ENCODE peak calls at places on chromosomes 3 and 15, in nine cellular contexts. X is lower lobe of right lung, Q is lung, W is uterus, F is upper lobe of right lung, T is mucosa of descending colon, G is IMR-90, B is OCI-LY7, I is pancreas. J is an unnamed sample. For H3K4me1 and H3K36me3, the result is how much of the 10 kb centered on the place peaks cover.

GRCh38 chr15:52673734-52674133 is 5.5 kb downstream of the ATOSA start:
- DNase-seq in Q (no peak), X (no peak), G (no peak), I (no peak), W (no peak), B (no peak), T (no peak), F (no peak), J (no peak)

GRCh38 chr3:188220097-188220788 is 66.3 kb downstream of the LPP start:
- DNase-seq in F (no peak), X (no peak), T (no peak), W (no peak), I (no peak), G (peak), Q (no peak), B (no peak), J (no peak)

GRCh38 chr15:25451501-25451900 is 12.7 kb upstream of the UBE3A start:
- DNase-seq in W (no peak), B (no peak), I (no peak), T (no peak), G (no peak), F (no peak), Q (no peak), X (no peak), J (no peak)

GRCh38 chr15:39573844-39574243 is 7.0 kb upstream of the THBS1 start:
- DNase-seq in Q (no peak), B (no peak), F (no peak), T (no peak), I (no peak), X (no peak), W (peak), G (peak), J (peak)

GRCh38 chr15:63052128-63052826 is 9.7 kb downstream of the TPM1 start:
- DNase-seq in B (no peak), I (no peak), W (no peak), X (no peak), F (no peak), T (no peak), G (no peak), Q (no peak), J (no peak)

GRCh38 chr15:75177360-75178071 is 24.2 kb upstream of the C15orf39 start:
- DNase-seq in F (no peak), Q (no peak), I (no peak), W (no peak), X (no peak), G (no peak), T (no peak), B (no peak), J (no peak)

GRCh38 chr3:70386043-70386442 is 73.6 kb upstream of the MDFIC2 start:
- DNase-seq in T (no peak), I (no peak), X (no peak), Q (no peak), G (no peak), W (no peak), B (no peak), F (no peak), J (no peak)

GRCh38 chr3:76997733-76998132 is 42.2 kb upstream of the ROBO2 start:
- DNase-seq in X (no peak), Q (no peak), F (no peak), I (no peak), B (no peak), W (no peak), T (peak), G (peak), J (peak)

GRCh38 chr3:126212629-126213375 is 32.4 kb upstream of the ALDH1L1 start:
- DNase-seq in T (peak), G (peak), Q (no peak), F (peak), X (peak), I (peak), W (peak), B (no peak), J (peak)

GRCh38 chr3:142106536-142106935 is 42.8 kb downstream of the TFDP2 start:
- DNase-seq in I (no peak), B (peak), X (no peak), Q (no peak), F (no peak), W (no peak), G (no peak), T (no peak), J (no peak)

GRCh38 chr3:177437513-177438337 is 240.4 kb upstream of the TBL1XR1 start:
- DNase-seq in B (no peak), I (no peak), W (no peak), Q (no peak), X (no peak), F (no peak), T (no peak), G (no peak), J (no peak)

GRCh38 chr3:64187065-64187959 is 38.0 kb downstream of the PRICKLE2 start:
- DNase-seq in Q (peak), W (peak), F (no peak), X (peak), G (peak), I (peak), T (peak), B (no peak), J (peak)
- H3K4me1 ChIP-seq in Q (under half), W (under half), F (under half), X (under half), G (under half), I (under half), T (under half), B (under half), J (half or more)

GRCh38 chr3:52695798-52696649 is 9.6 kb downstream of the GLT8D1 start:
- DNase-seq in Q (no peak), G (no peak), I (no peak), T (no peak), W (no peak), X (no peak), B (no peak), F (no peak), J (no peak)
- H3K36me3 ChIP-seq in Q (half or more), G (half or more), I (under half), T (under half), W (under half), X (half or more), B (half or more), F (half or more), J (half or more)

GRCh38 chr15:70289191-70289955 is 191.7 kb upstream of the TLE3 start:
- DNase-seq in B (no peak), I (peak), Q (peak), G (no peak), W (no peak), T (no peak), F (peak), X (peak), J (peak)
- H3K4me1 ChIP-seq in B (under half), I (under half), Q (under half), G (under half), W (under half), T (under half), F (under half), X (under half), J (under half)

GRCh38 chr15:22861151-22861550 is 22.7 kb downstream of the NIPA2 start:
- DNase-seq in B (no peak), T (no peak), W (no peak), F (no peak), X (no peak), G (no peak), Q (no peak), I (no peak), J (no peak)
- H3K36me3 ChIP-seq in B (half or more), T (under half), W (under half), F (half or more), X (half or more), G (under half), Q (under half), I (under half), J (half or more)

GRCh38 chr3:183527980-183528379 is 27.5 kb downstream of the KLHL6 start:
- DNase-seq in Q (no peak), B (no peak), T (no peak), I (no peak), X (no peak), W (no peak), G (no peak), F (no peak), J (no peak)
- H3K4me1 ChIP-seq in Q (under half), B (half or more), T (under half), I (under half), X (under half), W (under half), G (under half), F (under half), J (under half)

GRCh38 chr3:121667333-121667732 is 6.6 kb upstream of the HCLS1 start:
- DNase-seq in F (no peak), W (no peak), G (no peak), X (no peak), B (no peak), T (no peak), Q (no peak), I (no peak), J (no peak)

DNA sequence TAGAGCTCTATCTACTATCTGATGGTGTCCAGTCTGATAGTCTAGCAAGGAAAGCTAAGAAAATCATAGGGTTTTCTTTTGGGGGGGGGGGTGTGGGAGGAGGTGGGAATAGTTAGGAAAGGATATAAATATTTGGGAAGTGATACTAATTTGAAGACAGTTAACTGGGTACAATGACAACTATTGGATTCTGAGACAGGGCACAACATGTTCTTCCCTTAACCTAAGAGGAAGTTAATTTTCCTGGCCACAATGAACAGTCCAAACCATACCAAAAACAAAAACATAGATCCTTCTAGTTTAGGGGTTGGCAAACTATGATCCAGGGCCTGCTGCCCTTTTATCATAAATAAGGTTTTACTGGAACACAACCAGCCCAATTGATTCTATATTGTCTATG is 10.0 kb upstream of the HCLS1 start:
- DNase-seq in G (no peak), F (no peak), T (no peak), W (no peak), B (no peak), I (no peak), X (no peak), Q (no peak), J (no peak)
- H3K36me3 ChIP-seq in G (under half), F (half or more), T (under half), W (under half), B (under half), I (under half), X (half or more), Q (under half), J (half or more)

DNA sequence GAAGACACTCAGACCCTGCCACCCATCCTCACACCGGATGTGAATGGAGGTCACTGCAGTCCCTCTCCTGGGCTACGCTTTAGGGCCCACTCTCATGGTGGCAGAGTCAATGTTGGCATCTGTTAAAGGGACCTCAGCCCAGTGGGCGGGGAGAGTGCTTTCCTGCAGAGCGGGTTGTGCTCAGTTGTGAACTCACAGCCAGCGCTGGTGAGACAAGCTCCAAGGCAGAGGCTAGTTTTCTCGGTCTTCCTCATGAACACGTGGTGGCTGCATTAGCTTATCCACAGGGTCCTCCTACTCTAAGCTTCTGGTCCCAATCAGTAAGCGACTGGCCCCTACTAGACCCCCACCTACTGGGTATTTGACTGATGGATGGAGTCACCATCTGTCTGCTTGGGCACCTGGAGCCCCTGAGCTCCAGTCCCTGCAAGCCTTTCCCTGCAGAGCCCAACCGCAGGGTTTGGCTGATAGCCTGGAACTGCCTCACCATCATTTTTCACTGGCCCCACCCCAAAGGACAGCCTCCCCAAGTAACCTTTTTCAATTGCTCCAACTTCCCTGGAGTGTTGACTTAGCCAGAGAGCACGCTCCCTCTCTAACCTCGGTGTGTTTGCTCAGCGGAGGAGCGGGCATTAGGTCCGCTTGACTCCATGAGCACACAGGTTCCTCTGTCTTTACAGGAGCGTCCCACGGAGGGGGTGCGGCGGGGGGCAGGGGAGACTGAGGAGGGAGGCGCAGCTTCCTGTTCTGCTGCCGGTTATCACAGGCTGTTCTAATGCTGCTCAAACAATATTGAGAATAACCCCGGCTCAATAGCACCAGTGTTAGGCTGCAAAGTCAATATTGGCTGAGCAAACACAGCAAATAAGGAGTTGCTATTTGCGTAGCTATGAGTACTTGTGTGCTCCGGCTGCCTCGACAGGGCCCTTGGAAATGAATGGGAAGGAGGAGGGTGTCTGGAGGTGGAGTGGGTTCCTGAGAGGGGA is 141.7 kb downstream of the RPLP1 start:
- DNase-seq in Q (peak), I (peak), F (peak), G (peak), W (peak), T (peak), B (no peak), X (peak), J (peak)
- H3K4me1 ChIP-seq in Q (under half), I (half or more), F (under half), G (under half), W (under half), T (under half), B (under half), X (half or more), J (under half)

GRCh38 chr15:98909968-98910885 is 97.4 kb downstream of the PGPEP1L start:
- DNase-seq in F (no peak), T (no peak), B (no peak), Q (no peak), I (no peak), W (no peak), G (no peak), X (no peak), J (no peak)
- H3K36me3 ChIP-seq in F (under half), T (under half), B (under half), Q (under half), I (under half), W (under half), G (half or more), X (half or more), J (under half)

DNA sequence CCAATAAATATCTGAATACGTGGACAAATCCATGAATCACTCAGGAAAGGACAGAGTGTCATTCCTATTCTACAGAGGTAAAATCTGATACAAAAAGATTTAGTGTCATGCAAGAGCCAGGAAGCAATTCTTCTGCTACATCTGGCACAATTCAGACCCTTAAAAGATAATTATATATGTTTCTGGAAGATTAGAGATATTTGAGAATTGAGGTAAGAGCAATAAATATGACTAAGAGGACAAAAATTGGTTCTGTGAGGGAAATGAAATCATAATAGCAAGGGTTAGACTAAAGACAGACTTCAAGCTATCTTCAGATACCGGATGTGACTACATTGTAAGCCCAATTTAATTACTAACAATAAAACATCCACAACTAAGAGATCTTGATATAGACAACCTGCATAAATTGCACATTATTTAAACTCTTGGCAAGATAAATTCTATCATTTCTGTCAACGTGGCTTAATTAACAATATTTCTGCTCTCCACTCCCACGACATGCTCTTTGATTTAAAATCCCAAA is 32.8 kb downstream of the MB21D2 start:
- DNase-seq in I (no peak), W (no peak), G (peak), Q (no peak), T (no peak), F (no peak), X (no peak), B (no peak), J (no peak)
- H3K4me1 ChIP-seq in I (under half), W (under half), G (under half), Q (under half), T (under half), F (under half), X (under half), B (under half), J (under half)